ENCODE peak calls at places on chromosomes 16 and 17, in six cellular contexts. Y is fibroblast of gingiva; I is psoas muscle; C is CD4-positive, alpha-beta memory T cell; R is substantia nigra; T is naive thymus-derived CD8-positive, alpha-beta T cell. M is an unnamed sample.

GRCh38 chr17:79792984-79793923 is 3.6 kb downstream of the CBX8 start:
- DNase-seq in T (no peak), I (peak), R (no peak), Y (peak), C (no peak), M (peak)

GRCh38 chr16:66278604-66279262 is 87.8 kb upstream of the CDH5 start:
- DNase-seq in T (no peak), C (no peak), I (no peak), R (no peak), Y (no peak), M (no peak)

GRCh38 chr16:10833271-10833670 is 14.7 kb upstream of the TVP23A start:
- DNase-seq in I (no peak), R (no peak), T (no peak), C (no peak), Y (no peak), M (no peak)

GRCh38 chr17:51461578-51462004 is 201.2 kb downstream of the UTP18 start:
- DNase-seq in Y (no peak), R (peak), I (peak), T (peak), C (peak), M (peak)

GRCh38 chr17:5978496-5978895 is 91.7 kb upstream of the WSCD1 start:
- DNase-seq in R (no peak), C (no peak), T (no peak), Y (no peak), I (no peak), M (no peak)

GRCh38 chr17:74986206-74986576 is 1.2 kb upstream of the CDR2L start:
- DNase-seq in R (no peak), Y (no peak), T (no peak), I (no peak), C (no peak), M (no peak)

GRCh38 chr17:77449908-77450741 is 309.4 kb downstream of the SEC14L1 start:
- DNase-seq in T (no peak), C (no peak), I (peak), R (peak), Y (peak), M (peak)

GRCh38 chr17:43998552-43998951 is 5.9 kb upstream of the NAGS start:
- DNase-seq in I (no peak), Y (peak), T (no peak), R (no peak), C (no peak), M (peak)

GRCh38 chr16:58515871-58516767 is 802 bp downstream of the SETD6 start:
- DNase-seq in R (no peak), T (no peak), I (peak), C (peak), Y (no peak), M (peak)

GRCh38 chr17:17071531-17072360 is 29.5 kb downstream of the MPRIP start:
- DNase-seq in C (no peak), R (no peak), I (no peak), Y (no peak), T (peak), M (no peak)

GRCh38 chr16:78553268-78554044 is 454.0 kb downstream of the WWOX start:
- DNase-seq in C (no peak), I (no peak), R (no peak), Y (no peak), T (no peak), M (no peak)

M was measured in foreskin fibroblast.